ENCODE peak calls at places on chromosome 1, in eight cellular contexts. K is NCI-H2029 treated with DMSO at 0.1 percent for 48 hours; N is stimulated activated CD4-positive, alpha-beta T cell treated with anti-CD3 and anti-CD28 coated beads, TNF-alpha, amount 100 ng/mL, for 4 hours; G is pons; P is NCI-H2081; J is stimulated activated CD8-positive, alpha-beta memory T cell treated with anti-CD3 and anti-CD28 coated beads, Interleukin-4, amount 100 ng/mL, for 1 hour; V is A549; E is NCI-H524. U is an unnamed sample.
A peak's percentile ranks its signal among the peaks of the same experiment; 100 is the strongest.

GRCh38 chr1:162283657-162284056 is 93.0 kb downstream of the SPATA46 start:
- DNase-seq in K (peak; percentile 9), N (no peak), G (peak; percentile 15), P (peak; percentile 17), J (no peak), V (no peak), E (no peak), U (no peak)

GRCh38 chr1:158454537-158454936 is 7.1 kb upstream of the OR10K1 start:
- DNase-seq in K (no peak), N (no peak), G (no peak), P (no peak), J (no peak), V (no peak), E (no peak), U (no peak)

GRCh38 chr1:213996320-213997022 is 8.7 kb downstream of the PROX1 start:
- DNase-seq in K (peak; percentile 31), N (no peak), G (peak; percentile 88), P (no peak), J (no peak), V (no peak), E (no peak), U (no peak)

GRCh38 chr1:56644941-56645662 is at the start of gene PRKAA2:
- DNase-seq in K (no peak), N (no peak), G (no peak), P (peak; percentile 59), J (no peak), V (peak; percentile 42), E (peak; percentile 14), U (no peak)

GRCh38 chr1:64043976-64044375 is 159.4 kb upstream of the UBE2U start:
- DNase-seq in K (no peak), N (no peak), G (no peak), P (no peak), J (no peak), V (no peak), E (no peak), U (no peak)

GRCh38 chr1:168582690-168583325 is 6.4 kb downstream of the XCL1 start:
- DNase-seq in K (no peak), N (no peak), G (no peak), P (no peak), J (no peak), V (no peak), E (no peak), U (no peak)

GRCh38 chr1:6612641-6613360 is 730 bp upstream of the PHF13 start:
- DNase-seq in K (no peak), N (no peak), G (peak; percentile 44), P (peak; percentile 70), J (no peak), V (peak; percentile 38), E (no peak), U (peak; percentile 78)

GRCh38 chr1:154862927-154863701 is 7.0 kb downstream of the KCNN3 start:
- DNase-seq in K (no peak), N (no peak), G (no peak), P (no peak), J (no peak), V (no peak), E (no peak), U (no peak)

GRCh38 chr1:53369761-53370160 is 41.9 kb upstream of the LRP8 start:
- DNase-seq in K (no peak), N (no peak), G (no peak), P (no peak), J (no peak), V (no peak), E (no peak), U (no peak)

GRCh38 chr1:41381691-41382530 is 20.7 kb downstream of the FOXO6 start:
- DNase-seq in K (no peak), N (peak; percentile 28), G (no peak), P (peak; percentile 60), J (no peak), V (peak; percentile 72), E (no peak), U (no peak)

GRCh38 chr1:247409869-247410544 is 6.0 kb upstream of the NLRP3 start:
- DNase-seq in K (no peak), N (no peak), G (no peak), P (no peak), J (no peak), V (no peak), E (no peak), U (no peak)

GRCh38 chr1:247357062-247357780 is 25.6 kb upstream of the ZNF496 start:
- DNase-seq in K (no peak), N (no peak), G (no peak), P (no peak), J (no peak), V (no peak), E (no peak), U (no peak)

GRCh38 chr1:40315239-40315794 is 1.8 kb downstream of the COL9A2 start:
- DNase-seq in K (peak; percentile 97), N (peak; percentile 74), G (peak; percentile 94), P (peak; percentile 87), J (peak; percentile 53), V (peak; percentile 81), E (peak; percentile 51), U (peak; percentile 93)

GRCh38 chr1:2860476-2861142 is 59.1 kb upstream of the TTC34 start:
- DNase-seq in K (no peak), N (no peak), G (no peak), P (no peak), J (no peak), V (no peak), E (no peak), U (no peak)

GRCh38 chr1:152824964-152825363 is 2.3 kb upstream of the LCE1A start:
- DNase-seq in K (no peak), N (no peak), G (no peak), P (no peak), J (no peak), V (no peak), E (no peak), U (no peak)

GRCh38 chr1:6254691-6255090 is 6.2 kb downstream of the GPR153 start:
- DNase-seq in K (no peak), N (no peak), G (no peak), P (no peak), J (no peak), V (no peak), E (no peak), U (no peak)

GRCh38 chr1:156281281-156282142 is 1.1 kb downstream of the SMG5 start:
- DNase-seq in K (no peak), N (peak; percentile 29), G (no peak), P (peak; percentile 55), J (no peak), V (no peak), E (no peak), U (peak; percentile 88)

GRCh38 chr1:98049370-98050115 is 128.7 kb upstream of the DPYD start:
- DNase-seq in K (no peak), N (no peak), G (peak; percentile 31), P (peak; percentile 76), J (no peak), V (no peak), E (peak; percentile 65), U (no peak)

GRCh38 chr1:44675186-44675585 is 672 bp downstream of the ARMH1 start:
- DNase-seq in K (no peak), N (no peak), G (no peak), P (no peak), J (no peak), V (no peak), E (no peak), U (no peak)

GRCh38 chr1:20149601-20150325 is 10.6 kb downstream of the PLA2G2F start:
- DNase-seq in K (no peak), N (no peak), G (no peak), P (no peak), J (no peak), V (no peak), E (no peak), U (no peak)

GRCh38 chr1:5977494-5978444 is 14.5 kb downstream of the NPHP4 start:
- DNase-seq in K (no peak), N (no peak), G (no peak), P (peak; percentile 27), J (no peak), V (no peak), E (no peak), U (no peak)

GRCh38 chr1:219659682-219660081 is 46.8 kb upstream of the ZC3H11B start:
- DNase-seq in K (no peak), N (no peak), G (peak; percentile 29), P (peak; percentile 16), J (no peak), V (peak; percentile 21), E (peak; percentile 86), U (no peak)

GRCh38 chr1:30822966-30823581 is 65.5 kb upstream of the LAPTM5 start:
- DNase-seq in K (no peak), N (no peak), G (no peak), P (no peak), J (no peak), V (no peak), E (no peak), U (peak; percentile 32)

GRCh38 chr1:33119532-33120217 is 38.7 kb downstream of the AZIN2 start:
- DNase-seq in K (no peak), N (no peak), G (no peak), P (no peak), J (no peak), V (no peak), E (no peak), U (no peak)

GRCh38 chr1:116495534-116495933 is 75.3 kb downstream of the CD58 start:
- DNase-seq in K (no peak), N (no peak), G (no peak), P (no peak), J (no peak), V (no peak), E (no peak), U (no peak)

GRCh38 chr1:61490924-61491323 is 234.0 kb downstream of the TM2D1 start:
- DNase-seq in K (no peak), N (no peak), G (no peak), P (no peak), J (no peak), V (no peak), E (no peak), U (no peak)

GRCh38 chr1:110463695-110464094 is 12.7 kb downstream of the PROK1 start:
- DNase-seq in K (no peak), N (no peak), G (no peak), P (no peak), J (no peak), V (no peak), E (no peak), U (no peak)

GRCh38 chr1:235199441-235199840 is 38.4 kb upstream of the RBM34 start:
- DNase-seq in K (no peak), N (no peak), G (peak; percentile 43), P (peak; percentile 13), J (no peak), V (peak; percentile 28), E (no peak), U (peak; percentile 85)

U was measured in OCI-M1.